ENCODE peak calls at places on chromosome 19, in four cellular contexts. R is endodermal cell, A is aorta, F is A673. T is an unnamed sample.

GRCh38 chr19:45769054-45769782 is at the start of gene SIX5:
- DNase-seq in R (peak), A (peak), F (peak), T (peak)

GRCh38 chr19:50835785-50836542 is 2.6 kb upstream of the KLK15 start:
- DNase-seq in R (peak), A (peak), F (peak), T (peak)

GRCh38 chr19:44608391-44608821 is 5.0 kb upstream of the IGSF23 start:
- DNase-seq in R (no peak), A (no peak), F (peak), T (no peak)

GRCh38 chr19:18225355-18225701 is 910 bp downstream of the PDE4C start:
- DNase-seq in R (no peak), A (no peak), F (no peak), T (no peak)

GRCh38 chr19:18086590-18087138 is at the start of gene IL12RB1:
- DNase-seq in R (no peak), A (no peak), F (no peak), T (no peak)

GRCh38 chr19:29812080-29812880 is 489 bp downstream of the CCNE1 start:
- DNase-seq in R (peak), A (peak), F (no peak), T (no peak)

GRCh38 chr19:46689358-46689757 is 27.6 kb downstream of the PRKD2 start:
- DNase-seq in R (no peak), A (no peak), F (no peak), T (no peak)

GRCh38 chr19:19201697-19202630 is 1.2 kb downstream of the NR2C2AP start:
- DNase-seq in R (no peak), A (no peak), F (no peak), T (no peak)

GRCh38 chr19:35352448-35353304 is 5.0 kb downstream of the FFAR1 start:
- DNase-seq in R (peak), A (peak), F (peak), T (peak)

GRCh38 chr19:49809987-49810389 is 3.1 kb downstream of the FUZ start:
- DNase-seq in R (no peak), A (no peak), F (no peak), T (no peak)

GRCh38 chr19:30884146-30884812 is 465.0 kb downstream of the TSHZ3 start:
- DNase-seq in R (peak), A (no peak), F (no peak), T (no peak)

GRCh38 chr19:7783991-7784421 is 21.0 kb downstream of the CLEC4M start:
- DNase-seq in R (peak), A (no peak), F (no peak), T (peak)

GRCh38 chr19:47255947-47256687 is at the start of gene CCDC9:
- DNase-seq in R (peak), A (peak), F (peak), T (peak)

GRCh38 chr19:49101160-49101559 is 13.0 kb upstream of the LIN7B start:
- DNase-seq in R (no peak), A (no peak), F (no peak), T (no peak)

GRCh38 chr19:4467835-4468234 is 4.3 kb upstream of the HDGFL2 start:
- DNase-seq in R (no peak), A (no peak), F (no peak), T (no peak)

GRCh38 chr19:55239004-55239403 is 10.4 kb upstream of the TMEM86B start:
- DNase-seq in R (no peak), A (peak), F (no peak), T (no peak)

GRCh38 chr19:42132030-42132628 is at the start of gene POU2F2:
- DNase-seq in R (peak), A (peak), F (no peak), T (no peak)

GRCh38 chr19:41321600-41322270 is 11.8 kb downstream of the CCDC97 start:
- DNase-seq in R (peak), A (no peak), F (no peak), T (no peak)

GRCh38 chr19:17511724-17512573 is 500 bp downstream of the PGLS start:
- DNase-seq in R (peak), A (peak), F (peak), T (peak)

GRCh38 chr19:18393836-18394235 is 3.6 kb downstream of the LRRC25 start:
- DNase-seq in R (no peak), A (peak), F (no peak), T (no peak)

GRCh38 chr19:40210919-40211318 is 7.3 kb downstream of the TTC9B start:
- DNase-seq in R (peak), A (no peak), F (no peak), T (no peak)

GRCh38 chr19:55173717-55174409 is 6.2 kb downstream of the SYT5 start:
- DNase-seq in R (peak), A (peak), F (peak), T (no peak)

GRCh38 chr19:14550201-14550754 is 20.9 kb downstream of the TECR start:
- DNase-seq in R (no peak), A (no peak), F (no peak), T (no peak)

GRCh38 chr19:50508850-50509190 is 2.2 kb downstream of the JOSD2 start:
- DNase-seq in R (no peak), A (no peak), F (no peak), T (no peak)

GRCh38 chr19:49421039-49421877 is 2.0 kb downstream of the PTH2 start:
- DNase-seq in R (peak), A (peak), F (peak), T (no peak)

GRCh38 chr19:3457531-3458228 is 22.6 kb downstream of the SMIM24 start:
- DNase-seq in R (peak), A (peak), F (no peak), T (no peak)
- H3K27ac ChIP-seq in R (no peak), A (peak), F (no peak), T (peak)

DNA sequence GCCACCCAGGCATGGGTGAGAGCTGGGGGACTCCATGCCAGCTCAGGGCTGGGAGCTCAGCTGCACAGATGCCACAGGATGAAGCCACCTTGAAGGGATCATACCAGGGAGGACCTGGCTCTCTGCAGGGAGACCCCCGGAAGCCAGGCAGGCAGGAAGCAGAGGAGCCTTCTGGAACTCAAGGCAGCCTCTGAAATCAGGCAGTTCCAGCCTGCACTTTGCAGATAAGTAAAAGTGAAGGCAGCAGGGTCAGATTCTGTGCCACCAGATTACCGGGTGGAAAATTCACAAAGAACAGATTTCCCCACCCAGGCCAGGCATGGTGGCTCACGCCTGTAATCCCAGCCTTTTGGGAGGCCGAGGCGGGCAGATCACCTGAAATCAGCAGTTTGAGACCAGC is 2.5 kb downstream of the TMEM259 start:
- DNase-seq in R (no peak), A (no peak), F (no peak), T (no peak)
- H3K4me3 ChIP-seq in R (no peak), A (no peak), F (no peak), T (peak)

DNA sequence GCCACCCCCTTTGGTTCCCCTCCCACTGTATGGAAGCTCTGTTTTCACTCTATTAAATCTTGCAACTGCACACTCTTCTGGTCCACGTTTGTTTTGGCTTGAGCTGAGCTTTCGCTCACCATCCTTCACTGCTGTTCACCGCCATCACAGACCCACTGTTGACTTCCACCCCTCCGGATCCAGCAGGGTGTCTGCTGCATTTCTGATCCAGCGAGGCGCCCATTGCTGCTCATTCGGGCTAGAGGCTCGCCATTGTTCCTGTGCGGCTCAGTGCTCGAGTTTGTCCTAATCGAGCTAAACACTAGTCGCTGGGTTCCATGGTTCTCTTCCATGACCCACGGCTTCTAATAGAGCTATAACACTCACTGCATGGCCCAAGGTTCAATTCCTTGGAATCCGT is 42.7 kb downstream of the ACTN4 start:
- DNase-seq in R (no peak), A (no peak), F (no peak), T (no peak)
- H3K27ac ChIP-seq in R (no peak), A (peak), F (no peak), T (no peak)

GRCh38 chr19:10105241-10106099 is 692 bp upstream of the PPAN start:
- DNase-seq in R (no peak), A (no peak), F (no peak), T (no peak)
- H3K4me3 ChIP-seq in R (peak), A (no peak), F (peak), T (peak)

DNA sequence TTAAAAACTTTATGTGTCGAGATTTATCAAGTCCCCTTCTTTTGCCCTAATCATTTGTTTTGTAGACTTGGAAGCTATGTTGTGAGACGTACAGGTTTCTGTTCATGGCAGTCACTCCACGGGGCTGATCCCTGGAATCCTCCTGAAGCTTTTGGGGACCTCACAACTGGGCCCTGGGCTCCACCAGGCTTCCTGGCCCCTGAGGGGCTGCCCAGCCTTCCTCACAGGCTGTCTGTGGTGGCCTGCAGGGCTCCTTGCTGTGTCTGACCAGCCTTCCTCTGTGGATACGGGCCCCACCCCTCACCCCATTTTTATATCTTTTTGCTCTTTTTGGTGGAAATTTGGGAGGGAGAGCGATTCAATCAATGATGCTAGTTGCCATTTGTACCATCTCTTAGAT is 38.1 kb downstream of the CHST8 start:
- DNase-seq in R (no peak), A (no peak), F (no peak), T (no peak)
- H3K27ac ChIP-seq in R (no peak), A (no peak), F (no peak), T (no peak)

GRCh38 chr19:1761528-1762242 is 8.4 kb downstream of the ONECUT3 start:
- DNase-seq in R (peak), A (no peak), F (no peak), T (no peak)
- H3K4me3 ChIP-seq in R (no peak), A (no peak), F (no peak), T (no peak)

GRCh38 chr19:6579450-6580178 is 11.3 kb downstream of the CD70 start:
- DNase-seq in R (no peak), A (no peak), F (no peak), T (no peak)

GRCh38 chr19:6577410-6578125 is 13.4 kb downstream of the CD70 start:
- DNase-seq in R (no peak), A (no peak), F (peak), T (no peak)

GRCh38 chr19:6580313-6580712 is 10.6 kb downstream of the CD70 start:
- DNase-seq in R (no peak), A (no peak), F (no peak), T (no peak)

GRCh38 chr19:6572217-6572616 is 18.7 kb downstream of the CD70 start:
- DNase-seq in R (no peak), A (peak), F (no peak), T (no peak)

DNA sequence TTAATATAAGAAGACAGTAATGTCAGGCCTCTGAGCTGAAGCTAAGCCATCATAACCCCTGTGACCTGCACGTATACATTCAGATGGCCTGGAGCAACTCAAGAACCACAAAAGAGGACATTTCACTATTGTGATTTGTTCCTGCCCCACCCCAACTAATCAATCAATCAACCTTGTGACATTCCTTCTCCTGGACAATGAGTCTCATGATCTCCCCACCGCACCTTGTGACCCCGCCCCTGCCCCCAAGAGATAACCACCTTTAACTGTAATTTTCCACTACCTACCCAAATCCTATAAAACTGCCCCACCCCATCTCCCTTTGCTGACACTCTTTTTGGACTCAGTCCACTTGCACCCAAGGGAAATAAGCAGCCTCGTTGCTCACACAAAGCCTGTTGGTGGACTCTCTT is 14.1 kb downstream of the CD70 start:
- DNase-seq in R (no peak), A (no peak), F (no peak), T (no peak)
- H3K27ac ChIP-seq in R (no peak), A (no peak), F (peak), T (no peak)

DNA sequence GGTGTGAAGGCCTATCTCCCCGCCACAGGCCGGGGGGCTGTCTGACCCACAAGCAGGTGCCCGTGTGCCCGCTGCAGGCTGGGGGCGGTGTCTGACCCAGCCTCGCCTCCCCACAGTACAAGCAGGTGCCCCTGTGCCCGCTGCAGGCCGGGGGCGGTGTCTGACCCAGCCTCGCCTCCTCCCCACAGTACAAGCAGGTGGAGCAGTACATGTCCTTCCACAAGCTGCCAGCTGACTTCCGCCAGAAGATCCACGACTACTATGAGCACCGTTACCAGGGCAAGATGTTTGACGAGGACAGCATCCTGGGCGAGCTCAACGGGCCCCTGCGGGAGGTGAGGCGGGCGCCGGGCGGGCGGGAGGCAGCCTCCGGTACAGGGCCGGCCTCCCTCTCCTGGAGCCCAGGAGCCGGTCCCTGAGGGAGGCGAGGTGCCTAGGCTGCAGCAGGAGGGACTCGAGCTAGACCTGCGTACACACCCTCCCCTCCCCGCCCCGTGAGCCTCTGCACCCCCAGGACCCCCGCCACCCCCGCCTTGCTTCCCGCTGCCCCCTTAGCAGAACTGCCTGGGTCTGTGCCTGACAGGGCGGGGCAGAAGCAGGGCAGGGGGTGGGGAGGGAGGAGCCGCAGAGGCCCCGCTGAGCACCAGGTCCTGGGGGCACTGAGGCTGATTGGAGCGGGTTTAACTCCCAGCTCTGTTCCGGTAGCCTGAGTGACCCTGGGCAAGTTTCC is 20.6 kb downstream of the HCN2 start:
- DNase-seq in R (no peak), A (no peak), F (peak), T (no peak)
- H3K4me3 ChIP-seq in R (no peak), A (no peak), F (peak), T (no peak)

GRCh38 chr19:38252935-38253691 is 3.1 kb downstream of the PPP1R14A start:
- DNase-seq in R (peak), A (peak), F (no peak), T (no peak)
- H3K27ac ChIP-seq in R (peak), A (peak), F (no peak), T (peak)